ENCODE peak calls at places on chromosomes 13 and 19, in nine cellular contexts. One of them, this sample, is unnamed.

GRCh38 chr19:1164684-1165531 is 9.2 kb downstream of the SBNO2 start:
- DNase-seq in heart right ventricle: no peak
- DNase-seq in esophagus squamous epithelium: no peak
- DNase-seq in CD8-positive, alpha-beta T cell: no peak
- DNase-seq in IMR-90: no peak
- DNase-seq in uterus: no peak
- DNase-seq in epithelial cell of esophagus: no peak
- DNase-seq in bronchial epithelial cell: no peak
- DNase-seq in osteocyte: no peak
- DNase-seq in this sample: no peak

GRCh38 chr13:38922170-38922569 is 68.5 kb downstream of the STOML3 start:
- DNase-seq in heart right ventricle: no peak
- DNase-seq in esophagus squamous epithelium: no peak
- DNase-seq in CD8-positive, alpha-beta T cell: no peak
- DNase-seq in IMR-90: no peak
- DNase-seq in uterus: no peak
- DNase-seq in epithelial cell of esophagus: no peak
- DNase-seq in bronchial epithelial cell: no peak
- DNase-seq in osteocyte: no peak
- DNase-seq in this sample: no peak

GRCh38 chr19:33487901-33488817 is 33.4 kb downstream of the PEPD start:
- DNase-seq in heart right ventricle: no peak
- DNase-seq in esophagus squamous epithelium: no peak
- DNase-seq in CD8-positive, alpha-beta T cell: no peak
- DNase-seq in IMR-90: no peak
- DNase-seq in uterus: no peak
- DNase-seq in epithelial cell of esophagus: no peak
- DNase-seq in bronchial epithelial cell: no peak
- DNase-seq in osteocyte: no peak
- DNase-seq in this sample: no peak

GRCh38 chr13:72062566-72062965 is 195.6 kb upstream of the DACH1 start:
- DNase-seq in heart right ventricle: no peak
- DNase-seq in esophagus squamous epithelium: no peak
- DNase-seq in CD8-positive, alpha-beta T cell: no peak
- DNase-seq in IMR-90: no peak
- DNase-seq in uterus: no peak
- DNase-seq in epithelial cell of esophagus: peak; percentile 77
- DNase-seq in bronchial epithelial cell: peak; percentile 62
- DNase-seq in osteocyte: no peak
- DNase-seq in this sample: no peak

GRCh38 chr13:112113355-112113754 is 46.4 kb downstream of the SOX1 start:
- DNase-seq in heart right ventricle: no peak
- DNase-seq in esophagus squamous epithelium: no peak
- DNase-seq in CD8-positive, alpha-beta T cell: no peak
- DNase-seq in IMR-90: no peak
- DNase-seq in uterus: no peak
- DNase-seq in epithelial cell of esophagus: no peak
- DNase-seq in bronchial epithelial cell: no peak
- DNase-seq in osteocyte: no peak
- DNase-seq in this sample: no peak

GRCh38 chr13:75760182-75760981 is 124.3 kb downstream of the LMO7 start:
- DNase-seq in heart right ventricle: peak; percentile 10
- DNase-seq in esophagus squamous epithelium: no peak
- DNase-seq in CD8-positive, alpha-beta T cell: no peak
- DNase-seq in IMR-90: peak; percentile 33
- DNase-seq in uterus: no peak
- DNase-seq in epithelial cell of esophagus: peak; percentile 93
- DNase-seq in bronchial epithelial cell: peak; percentile 93
- DNase-seq in osteocyte: no peak
- DNase-seq in this sample: no peak

GRCh38 chr13:30463820-30464495 is 1.8 kb downstream of the HMGB1 start:
- DNase-seq in heart right ventricle: peak; percentile 58
- DNase-seq in esophagus squamous epithelium: peak; percentile 12
- DNase-seq in CD8-positive, alpha-beta T cell: peak; percentile 76
- DNase-seq in IMR-90: peak; percentile 50
- DNase-seq in uterus: peak; percentile 57
- DNase-seq in epithelial cell of esophagus: peak; percentile 54
- DNase-seq in bronchial epithelial cell: peak; percentile 53
- DNase-seq in osteocyte: no peak
- DNase-seq in this sample: no peak

GRCh38 chr13:113860579-113861432 is 3.1 kb downstream of the GAS6 start:
- DNase-seq in heart right ventricle: peak; percentile 16
- DNase-seq in esophagus squamous epithelium: no peak
- DNase-seq in CD8-positive, alpha-beta T cell: no peak
- DNase-seq in IMR-90: no peak
- DNase-seq in uterus: peak; percentile 72
- DNase-seq in epithelial cell of esophagus: no peak
- DNase-seq in bronchial epithelial cell: no peak
- DNase-seq in osteocyte: peak; percentile 81
- DNase-seq in this sample: no peak

GRCh38 chr19:42589792-42590191 is 4.9 kb downstream of the CEACAM8 start:
- DNase-seq in heart right ventricle: no peak
- DNase-seq in esophagus squamous epithelium: no peak
- DNase-seq in CD8-positive, alpha-beta T cell: no peak
- DNase-seq in IMR-90: no peak
- DNase-seq in uterus: no peak
- DNase-seq in epithelial cell of esophagus: no peak
- DNase-seq in bronchial epithelial cell: no peak
- DNase-seq in osteocyte: no peak
- DNase-seq in this sample: no peak

GRCh38 chr19:55611983-55612645 is 6.7 kb downstream of the ZNF865 start:
- DNase-seq in heart right ventricle: no peak
- DNase-seq in esophagus squamous epithelium: no peak
- DNase-seq in CD8-positive, alpha-beta T cell: no peak
- DNase-seq in IMR-90: no peak
- DNase-seq in uterus: no peak
- DNase-seq in epithelial cell of esophagus: no peak
- DNase-seq in bronchial epithelial cell: no peak
- DNase-seq in osteocyte: no peak
- DNase-seq in this sample: no peak

GRCh38 chr13:41696163-41697003 is 239.0 kb downstream of the RGCC start:
- DNase-seq in heart right ventricle: no peak
- DNase-seq in esophagus squamous epithelium: no peak
- DNase-seq in CD8-positive, alpha-beta T cell: no peak
- DNase-seq in IMR-90: peak; percentile 92
- DNase-seq in uterus: no peak
- DNase-seq in epithelial cell of esophagus: peak; percentile 94
- DNase-seq in bronchial epithelial cell: peak; percentile 94
- DNase-seq in osteocyte: no peak
- DNase-seq in this sample: peak; percentile 56

DNA sequence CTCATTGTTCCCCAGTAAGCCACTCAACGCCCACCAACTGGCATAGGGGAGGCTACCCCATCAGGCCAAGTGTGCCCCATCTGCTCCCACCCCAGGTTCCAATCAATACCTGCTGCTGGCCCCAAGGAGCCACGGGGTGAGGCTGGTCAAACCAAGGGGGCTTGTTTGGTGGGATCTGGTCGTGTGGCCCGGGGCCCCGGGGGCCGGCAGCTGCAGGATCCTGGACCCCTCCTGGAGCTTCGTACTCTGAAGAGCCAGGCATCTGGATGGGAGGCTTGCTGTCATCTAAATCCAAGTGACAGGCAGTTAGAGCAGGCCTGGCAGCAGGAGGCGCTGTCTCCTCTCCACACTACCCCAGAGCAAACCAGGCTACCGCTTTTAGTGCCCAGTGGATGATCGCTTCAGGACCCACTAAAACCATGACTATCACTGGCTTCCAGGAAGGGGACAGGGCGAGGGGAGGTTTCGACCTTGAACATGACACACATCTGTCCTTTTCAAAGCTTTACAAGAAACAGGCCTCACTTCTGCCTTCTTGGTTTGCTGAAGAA is 14.2 kb downstream of the CHERP start:
- DNase-seq in heart right ventricle: no peak
- DNase-seq in esophagus squamous epithelium: no peak
- DNase-seq in CD8-positive, alpha-beta T cell: peak; percentile 51
- DNase-seq in IMR-90: no peak
- DNase-seq in uterus: no peak
- DNase-seq in epithelial cell of esophagus: peak; percentile 29
- DNase-seq in bronchial epithelial cell: no peak
- DNase-seq in osteocyte: no peak
- DNase-seq in this sample: no peak
- TF ChIP-seq CTCF in heart right ventricle: no peak
- TF ChIP-seq CTCF in esophagus squamous epithelium: no peak
- TF ChIP-seq CTCF in CD8-positive, alpha-beta T cell: peak; percentile 18
- TF ChIP-seq CTCF in IMR-90: peak; percentile 25
- TF ChIP-seq CTCF in uterus: no peak
- TF ChIP-seq CTCF in epithelial cell of esophagus: peak; percentile 44
- TF ChIP-seq CTCF in bronchial epithelial cell: peak; percentile 53
- TF ChIP-seq CTCF in osteocyte: peak; percentile 40
- TF ChIP-seq CTCF in this sample: peak; percentile 63

GRCh38 chr19:40693150-40693788 is 2.8 kb upstream of the NUMBL start:
- DNase-seq in heart right ventricle: no peak
- DNase-seq in esophagus squamous epithelium: no peak
- DNase-seq in CD8-positive, alpha-beta T cell: no peak
- DNase-seq in IMR-90: no peak
- DNase-seq in uterus: no peak
- DNase-seq in epithelial cell of esophagus: no peak
- DNase-seq in bronchial epithelial cell: no peak
- DNase-seq in osteocyte: no peak
- DNase-seq in this sample: no peak
- TF ChIP-seq CTCF in heart right ventricle: no peak
- TF ChIP-seq CTCF in esophagus squamous epithelium: no peak
- TF ChIP-seq CTCF in CD8-positive, alpha-beta T cell: no peak
- TF ChIP-seq CTCF in IMR-90: no peak
- TF ChIP-seq CTCF in uterus: no peak
- TF ChIP-seq CTCF in epithelial cell of esophagus: no peak
- TF ChIP-seq CTCF in bronchial epithelial cell: no peak
- TF ChIP-seq CTCF in osteocyte: no peak
- TF ChIP-seq CTCF in this sample: no peak

DNA sequence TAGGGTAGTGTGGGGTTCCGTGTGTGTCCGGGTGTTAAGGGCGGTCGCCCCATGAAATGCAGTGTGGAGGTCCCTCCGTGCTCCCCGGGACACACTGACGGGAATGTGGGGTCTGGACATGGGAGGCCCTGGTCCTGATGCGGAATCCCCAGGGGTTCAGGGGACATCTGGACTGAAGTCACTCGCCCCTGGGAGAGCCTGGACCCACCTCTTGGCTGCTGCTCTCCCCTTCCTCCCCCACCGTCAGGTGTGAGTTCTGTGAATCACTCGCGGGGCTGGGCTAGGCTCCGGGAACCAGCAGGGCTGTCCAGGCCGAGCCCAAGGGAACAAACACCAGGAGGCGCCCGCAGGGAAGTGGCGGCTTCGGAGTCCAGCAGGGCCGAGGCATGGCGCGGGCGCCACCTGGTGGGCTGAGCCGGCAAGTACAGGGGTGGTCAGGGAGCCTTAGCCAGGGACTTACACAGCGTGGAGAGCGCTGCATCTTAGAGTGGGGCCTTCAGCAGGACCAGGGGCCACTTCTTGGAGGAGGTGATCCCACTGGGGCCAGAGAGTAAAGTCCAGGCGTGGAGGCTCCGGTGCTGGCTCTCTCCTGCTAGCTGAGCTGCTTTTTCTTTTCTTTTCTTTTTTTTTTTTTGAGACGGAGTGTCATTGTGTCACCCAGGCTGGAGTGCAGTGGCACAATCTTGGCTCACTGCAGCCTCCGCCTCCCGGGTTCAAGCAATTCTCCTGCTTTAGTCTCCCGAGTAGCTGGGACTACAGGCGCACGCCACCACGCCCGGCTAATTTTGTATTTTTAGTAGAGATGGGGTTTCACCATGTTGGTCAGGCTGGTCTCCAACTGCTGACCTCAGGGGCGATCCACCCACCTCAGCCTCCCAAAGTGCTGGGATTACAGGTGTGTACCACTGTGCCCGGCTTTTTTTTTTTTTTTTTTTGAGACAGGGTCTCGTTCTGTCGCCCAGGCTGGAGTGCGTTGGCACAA is 20.1 kb downstream of the WTIP start:
- DNase-seq in heart right ventricle: peak; percentile 92
- DNase-seq in esophagus squamous epithelium: no peak
- DNase-seq in CD8-positive, alpha-beta T cell: peak; percentile 83
- DNase-seq in IMR-90: peak; percentile 86
- DNase-seq in uterus: peak; percentile 91
- DNase-seq in epithelial cell of esophagus: peak; percentile 93
- DNase-seq in bronchial epithelial cell: peak; percentile 83
- DNase-seq in osteocyte: peak; percentile 98
- DNase-seq in this sample: peak; percentile 62
- TF ChIP-seq CTCF in heart right ventricle: peak; percentile 100
- TF ChIP-seq CTCF in esophagus squamous epithelium: peak; percentile 99
- TF ChIP-seq CTCF in CD8-positive, alpha-beta T cell: peak; percentile 90
- TF ChIP-seq CTCF in IMR-90: peak; percentile 100
- TF ChIP-seq CTCF in uterus: peak; percentile 99
- TF ChIP-seq CTCF in epithelial cell of esophagus: peak; percentile 98
- TF ChIP-seq CTCF in bronchial epithelial cell: peak; percentile 100
- TF ChIP-seq CTCF in osteocyte: peak; percentile 99
- TF ChIP-seq CTCF in this sample: peak; percentile 99

GRCh38 chr13:25571237-25571636 is 199.5 kb downstream of the ATP8A2 start:
- DNase-seq in heart right ventricle: no peak
- DNase-seq in esophagus squamous epithelium: no peak
- DNase-seq in CD8-positive, alpha-beta T cell: no peak
- DNase-seq in IMR-90: no peak
- DNase-seq in uterus: no peak
- DNase-seq in epithelial cell of esophagus: no peak
- DNase-seq in bronchial epithelial cell: no peak
- DNase-seq in osteocyte: no peak
- DNase-seq in this sample: no peak
- TF ChIP-seq CTCF in heart right ventricle: no peak
- TF ChIP-seq CTCF in esophagus squamous epithelium: no peak
- TF ChIP-seq CTCF in CD8-positive, alpha-beta T cell: no peak
- TF ChIP-seq CTCF in IMR-90: no peak
- TF ChIP-seq CTCF in uterus: no peak
- TF ChIP-seq CTCF in epithelial cell of esophagus: no peak
- TF ChIP-seq CTCF in bronchial epithelial cell: no peak
- TF ChIP-seq CTCF in osteocyte: no peak
- TF ChIP-seq CTCF in this sample: peak; percentile 21

DNA sequence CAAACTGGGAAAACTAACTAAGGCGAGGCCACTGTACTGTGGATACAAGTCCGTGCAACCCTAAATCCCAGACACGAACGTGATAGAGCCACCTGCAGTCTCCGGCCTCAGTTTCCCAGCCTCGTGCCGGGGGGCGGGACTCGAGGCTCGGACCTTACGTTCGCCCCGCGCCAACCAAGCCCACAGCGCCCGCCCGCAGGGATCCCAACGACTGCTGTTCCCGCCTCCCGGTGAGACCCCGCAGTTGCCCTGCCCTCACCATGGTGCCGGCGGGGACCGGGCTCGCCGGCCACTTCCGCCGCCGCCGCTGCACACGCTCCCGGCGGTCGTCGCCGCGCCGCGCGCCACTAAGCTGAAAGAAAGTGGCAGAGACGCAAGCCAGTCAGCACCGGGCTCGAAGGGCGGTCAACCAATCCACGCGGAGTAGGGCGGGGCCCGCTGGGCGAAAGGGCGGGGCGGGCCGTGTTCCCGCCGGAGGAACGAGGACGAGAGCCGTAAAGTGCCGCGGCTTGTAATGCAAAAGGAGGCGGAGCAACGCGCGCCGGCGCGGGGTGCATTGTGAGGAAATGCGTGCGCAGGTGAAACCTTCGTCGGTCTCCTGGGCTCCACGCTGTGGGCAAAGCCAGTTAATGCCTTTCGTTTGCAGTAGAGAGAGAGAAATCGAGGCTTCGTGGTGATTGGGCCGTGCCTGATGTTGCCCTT is at the start of gene LSM4:
- DNase-seq in heart right ventricle: peak; percentile 98
- DNase-seq in esophagus squamous epithelium: peak; percentile 94
- DNase-seq in CD8-positive, alpha-beta T cell: peak; percentile 99
- DNase-seq in IMR-90: peak; percentile 95
- DNase-seq in uterus: peak; percentile 97
- DNase-seq in epithelial cell of esophagus: peak; percentile 99
- DNase-seq in bronchial epithelial cell: peak; percentile 92
- DNase-seq in osteocyte: peak; percentile 99
- DNase-seq in this sample: peak; percentile 89
- TF ChIP-seq CTCF in heart right ventricle: no peak
- TF ChIP-seq CTCF in esophagus squamous epithelium: peak; percentile 49
- TF ChIP-seq CTCF in CD8-positive, alpha-beta T cell: peak; percentile 71
- TF ChIP-seq CTCF in IMR-90: peak; percentile 44
- TF ChIP-seq CTCF in uterus: peak; percentile 17
- TF ChIP-seq CTCF in epithelial cell of esophagus: peak; percentile 55
- TF ChIP-seq CTCF in bronchial epithelial cell: peak; percentile 74
- TF ChIP-seq CTCF in osteocyte: no peak
- TF ChIP-seq CTCF in this sample: peak; percentile 52

This sample was measured in retinal pigment epithelial cell.